ENCODE peak calls at places on chromosomes 6 and 20, in nine cellular contexts. V, W, T, O, G, I, H, F and D are unnamed samples.
A peak's percentile ranks its signal among the peaks of the same experiment; 100 is the strongest.

GRCh38 chr20:40497781-40498691 is 191.0 kb downstream of the MAFB start:
- DNase-seq in O (no peak), H (peak; percentile 76), W (peak; percentile 24), I (no peak), F (no peak), T (peak; percentile 84), G (no peak), V (peak; percentile 18), D (no peak)

GRCh38 chr20:37542281-37542680 is 14.6 kb upstream of the BLCAP start:
- DNase-seq in F (no peak), W (no peak), T (no peak), I (no peak), V (no peak), G (no peak), H (no peak), O (no peak), D (no peak)

GRCh38 chr20:23937303-23938117 is 51.1 kb downstream of the GGTLC1 start:
- DNase-seq in G (peak; percentile 80), T (peak; percentile 71), W (peak; percentile 82), O (no peak), H (no peak), V (peak; percentile 7), F (no peak), I (peak; percentile 54), D (peak; percentile 6)

GRCh38 chr6:113591896-113592827 is 265.0 kb upstream of the MARCKS start:
- DNase-seq in W (no peak), G (no peak), T (no peak), V (peak; percentile 48), H (no peak), I (no peak), O (no peak), F (no peak), D (no peak)

GRCh38 chr20:57941121-57941522 is 231.3 kb upstream of the PMEPA1 start:
- DNase-seq in I (no peak), W (no peak), G (no peak), F (no peak), H (no peak), O (no peak), T (no peak), V (no peak), D (no peak)

GRCh38 chr6:155481215-155481614 is 25.6 kb upstream of the NOX3 start:
- DNase-seq in H (no peak), I (no peak), O (no peak), G (no peak), T (no peak), V (peak; percentile 76), F (no peak), W (no peak), D (no peak)

GRCh38 chr20:19739351-19739750 is 18.7 kb upstream of the RIN2 start:
- DNase-seq in O (no peak), H (no peak), W (no peak), F (no peak), I (no peak), G (no peak), T (no peak), V (no peak), D (no peak)

GRCh38 chr6:104959453-104959858 is 2.5 kb downstream of the LIN28B start:
- DNase-seq in F (no peak), H (no peak), W (no peak), O (no peak), G (no peak), T (no peak), I (no peak), V (no peak), D (no peak)

GRCh38 chr20:46757754-46758678 is 48.6 kb downstream of the SLC2A10 start:
- DNase-seq in F (no peak), W (peak; percentile 75), G (peak; percentile 66), T (no peak), H (peak; percentile 70), O (no peak), I (peak; percentile 40), V (peak; percentile 38), D (peak; percentile 10)

GRCh38 chr20:53865905-53866786 is 204.2 kb downstream of the BCAS1 start:
- DNase-seq in W (no peak), V (peak; percentile 75), G (peak; percentile 62), F (peak; percentile 64), H (no peak), I (no peak), O (peak; percentile 30), T (no peak), D (peak; percentile 73)

GRCh38 chr20:41654292-41654691 is 36.1 kb upstream of the CHD6 start:
- DNase-seq in H (no peak), G (no peak), T (no peak), I (no peak), W (no peak), O (no peak), V (no peak), F (no peak), D (no peak)

GRCh38 chr6:46473866-46474265 is 17.4 kb downstream of the RCAN2 start:
- DNase-seq in F (no peak), I (no peak), O (no peak), G (no peak), H (no peak), W (no peak), T (no peak), V (peak; percentile 21), D (no peak)

GRCh38 chr6:157538698-157539097 is 157.7 kb downstream of the ZDHHC14 start:
- DNase-seq in G (no peak), F (no peak), T (no peak), O (no peak), H (peak; percentile 33), W (no peak), V (no peak), I (no peak), D (no peak)

GRCh38 chr6:50826803-50827202 is 8.1 kb downstream of the TFAP2B start:
- DNase-seq in I (no peak), T (no peak), O (no peak), F (no peak), H (no peak), G (no peak), W (no peak), V (no peak), D (no peak)

GRCh38 chr6:71908162-71908765 is 21.9 kb downstream of the RIMS1 start:
- DNase-seq in I (no peak), T (no peak), F (no peak), H (no peak), O (no peak), G (no peak), W (no peak), V (no peak), D (no peak)

GRCh38 chr6:89073014-89073620 is 7.4 kb upstream of the PNRC1 start:
- DNase-seq in I (no peak), T (no peak), O (no peak), H (no peak), V (no peak), W (no peak), G (no peak), F (no peak), D (no peak)

GRCh38 chr20:6708010-6708409 is 59.5 kb upstream of the BMP2 start:
- DNase-seq in I (no peak), F (no peak), G (no peak), T (peak; percentile 88), O (no peak), W (peak; percentile 63), H (peak; percentile 69), V (peak; percentile 89), D (peak; percentile 90)

GRCh38 chr6:159720708-159721107 is 6.6 kb upstream of the WTAP start:
- DNase-seq in V (no peak), H (no peak), G (no peak), I (no peak), F (no peak), O (peak; percentile 39), T (no peak), W (no peak), D (peak; percentile 36)

GRCh38 chr20:44196278-44196677 is 9.3 kb upstream of the JPH2 start:
- DNase-seq in T (no peak), O (no peak), V (no peak), I (no peak), H (no peak), F (no peak), W (no peak), G (no peak), D (no peak)
- TF ChIP-seq CTCF in T (no peak), O (no peak), V (no peak), I (no peak), H (no peak), F (no peak), W (no peak), G (no peak), D (peak; percentile 49)

DNA sequence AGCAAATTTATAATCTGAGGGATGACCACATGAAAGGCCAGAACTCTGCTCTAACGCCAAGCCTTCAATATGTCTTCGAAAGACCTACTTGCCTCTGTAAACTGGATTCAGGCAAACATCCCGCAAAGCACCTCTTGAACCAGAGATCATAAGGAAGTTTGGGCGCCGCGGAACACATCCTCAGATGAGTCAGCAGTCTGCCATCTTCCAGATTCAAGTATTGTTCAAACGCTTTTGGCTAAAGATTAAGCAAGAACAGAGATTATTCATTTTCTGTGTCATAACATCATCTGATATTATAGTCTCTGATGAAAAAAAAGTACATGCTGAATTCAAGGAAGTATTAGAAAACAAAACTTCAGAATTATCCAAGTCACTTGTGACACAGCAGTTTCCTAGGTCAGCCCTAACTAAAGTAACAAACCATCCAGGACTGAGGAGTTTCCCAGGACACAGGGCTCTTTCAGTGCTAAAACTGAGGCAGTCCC is 20.8 kb downstream of the TBC1D7 start:
- DNase-seq in G (no peak), O (no peak), H (no peak), T (no peak), V (peak; percentile 66), W (no peak), I (no peak), F (no peak), D (peak; percentile 82)
- H3K27ac ChIP-seq in G (no peak overlapping the region), O (no peak overlapping the region), H (no peak overlapping the region), T (peak overlapping the region; percentile 12), V (peak overlapping the region; percentile 14), W (no peak overlapping the region), I (no peak overlapping the region), F (no peak overlapping the region), D (peak overlapping the region; percentile 66)

GRCh38 chr6:109081026-109081425 is 13.6 kb downstream of the SESN1 start:
- DNase-seq in W (no peak), O (no peak), I (no peak), F (no peak), V (no peak), G (no peak), T (no peak), H (no peak), D (no peak)
- H3K4me1 ChIP-seq in W (peaks cover 23% of the 10 kb centered on the region), O (no peaks in the 10 kb centered on the region), I (no peaks in the 10 kb centered on the region), F (no peaks in the 10 kb centered on the region), V (no peaks in the 10 kb centered on the region), G (no peaks in the 10 kb centered on the region), T (no peaks in the 10 kb centered on the region), H (no peaks in the 10 kb centered on the region), D (no peaks in the 10 kb centered on the region)

DNA sequence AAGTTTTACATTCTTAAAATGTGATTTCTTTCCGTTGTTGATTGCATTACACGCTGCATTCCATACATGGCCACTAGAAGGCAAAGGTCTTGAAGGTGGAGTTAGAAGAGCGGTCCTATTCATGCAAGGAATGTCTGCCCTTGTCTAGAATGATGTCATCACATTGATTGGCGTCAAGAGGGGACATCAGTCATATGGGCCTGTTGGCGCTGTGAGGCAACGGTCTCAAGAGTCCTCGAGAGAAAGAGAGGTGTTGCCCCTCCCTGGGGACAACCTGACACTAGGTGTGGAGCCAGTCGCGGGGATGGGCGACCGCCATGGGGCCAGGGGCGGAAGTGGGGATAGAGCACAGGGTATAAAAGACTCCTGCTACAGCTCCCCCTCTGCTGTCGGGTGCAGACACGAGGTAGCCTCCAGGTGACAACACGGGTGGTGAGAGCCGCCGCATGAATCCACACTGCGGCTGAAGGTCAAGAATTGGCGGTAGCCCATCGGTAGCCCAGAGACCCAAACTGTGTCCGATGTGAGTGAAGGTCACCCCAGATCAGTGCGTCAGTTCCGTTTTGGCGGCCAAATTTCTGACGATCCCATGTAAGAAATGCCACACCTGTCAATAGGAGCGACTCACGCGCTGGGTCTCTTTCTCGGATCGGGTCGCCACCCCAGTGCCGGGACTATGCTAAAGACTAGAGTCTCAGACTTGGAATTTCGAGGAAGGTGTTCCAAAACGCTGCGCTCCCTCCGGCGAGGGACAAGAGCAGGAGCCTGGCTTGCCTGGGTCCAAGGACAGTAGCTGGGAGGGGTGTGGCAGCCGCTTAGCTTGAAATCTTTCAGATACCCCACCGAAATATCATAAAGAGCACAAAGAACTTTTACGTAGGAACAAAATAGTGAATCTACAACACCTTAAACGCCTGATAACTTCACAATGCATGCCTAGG is 93.2 kb upstream of the ZNF184 start:
- DNase-seq in O (no peak), V (peak; percentile 14), I (no peak), H (no peak), W (no peak), F (no peak), T (no peak), G (peak; percentile 65), D (no peak)
- TF ChIP-seq CTCF in O (no peak), V (no peak), I (no peak), H (no peak), W (no peak), F (no peak), T (no peak), G (peak; percentile 66), D (peak; percentile 26)